ENCODE peak calls at places on chromosomes 12 and 14, in four cellular contexts. K is mammary epithelial cell, R is fibroblast of lung, H is right lobe of liver. L is an unnamed sample.

GRCh38 chr14:67166450-67166853 is 22.8 kb upstream of the GARIN2 start:
- DNase-seq in K (peak; percentile 21), R (peak; percentile 70), H (no peak), L (no peak)

GRCh38 chr12:122126342-122126635 is 47.7 kb downstream of the IL31 start:
- DNase-seq in K (no peak), R (no peak), H (no peak), L (no peak)

GRCh38 chr12:94762259-94762942 is 112.0 kb upstream of the TMCC3 start:
- DNase-seq in K (peak; percentile 59), R (no peak), H (no peak), L (no peak)

GRCh38 chr14:35927727-35928126 is 101.6 kb downstream of the BRMS1L start:
- DNase-seq in K (peak; percentile 73), R (no peak), H (no peak), L (no peak)

GRCh38 chr12:125453751-125454150 is 388.5 kb downstream of the AACS start:
- DNase-seq in K (no peak), R (no peak), H (no peak), L (no peak)

GRCh38 chr14:59362533-59362932 is 102.6 kb downstream of the GPR135 start:
- DNase-seq in K (peak; percentile 68), R (no peak), H (no peak), L (no peak)

GRCh38 chr14:104136472-104137296 is 1.7 kb upstream of the KIF26A start:
- DNase-seq in K (no peak), R (no peak), H (peak; percentile 23), L (peak; percentile 90)

GRCh38 chr12:27274706-27275105 is 30.6 kb downstream of the STK38L start:
- DNase-seq in K (no peak), R (no peak), H (no peak), L (no peak)

GRCh38 chr14:53882684-53883083 is 73.9 kb downstream of the BMP4 start:
- DNase-seq in K (no peak), R (no peak), H (no peak), L (no peak)

GRCh38 chr12:69284131-69284530 is 44.8 kb downstream of the CPSF6 start:
- DNase-seq in K (peak; percentile 60), R (peak; percentile 77), H (peak; percentile 86), L (peak; percentile 25)

DNA sequence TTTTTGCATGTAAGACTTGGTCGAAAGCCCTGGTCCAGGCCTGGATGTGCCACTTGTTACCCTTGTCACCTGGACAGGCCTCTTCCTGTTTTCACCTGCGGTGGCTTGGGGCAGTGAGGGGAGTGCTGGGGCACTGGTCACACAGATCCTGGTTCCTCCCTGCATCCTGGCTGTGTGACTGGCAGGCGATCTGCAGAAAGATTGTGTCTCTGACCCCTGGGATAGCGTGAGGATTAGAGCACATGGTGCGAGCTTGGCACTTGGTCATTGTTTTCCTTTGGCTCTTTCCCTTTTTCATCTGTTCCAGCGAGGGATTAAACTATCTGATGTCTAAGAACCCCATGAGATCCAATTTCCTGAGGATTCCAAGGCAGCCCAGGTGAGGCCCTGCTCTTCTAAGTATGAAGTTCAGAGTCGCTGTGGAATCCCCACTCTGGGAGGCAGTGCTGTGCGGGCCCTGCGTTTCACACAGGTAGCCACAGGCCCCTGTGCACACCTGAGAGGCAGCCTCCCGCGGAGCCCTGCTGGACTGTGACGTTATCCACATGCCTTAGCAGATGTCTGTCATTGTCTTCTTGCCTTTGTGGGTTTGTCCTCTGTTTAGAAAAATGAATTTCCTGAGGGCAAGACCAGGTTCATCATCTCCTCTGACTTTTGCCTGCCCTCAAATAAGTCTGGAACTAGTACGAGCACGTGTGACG is 288.4 kb downstream of the CACNA1C start:
- DNase-seq in K (peak; percentile 8), R (no peak), H (no peak), L (no peak)
- H3K4me1 ChIP-seq in K (peaks cover 47% of the 10 kb centered on the region), R (peaks cover 31% of the 10 kb centered on the region), H (no peaks in the 10 kb centered on the region), L (peaks cover 61% of the 10 kb centered on the region)

GRCh38 chr14:91870890-91871289 is 3.6 kb upstream of the TC2N start:
- DNase-seq in K (no peak), R (no peak), H (no peak), L (no peak)

GRCh38 chr14:91872517-91873470 is 5.5 kb upstream of the TC2N start:
- DNase-seq in K (peak; percentile 13), R (peak; percentile 93), H (peak; percentile 79), L (no peak)

GRCh38 chr14:91870001-91870400 is 2.7 kb upstream of the TC2N start:
- DNase-seq in K (peak; percentile 22), R (no peak), H (no peak), L (no peak)

GRCh38 chr14:91873476-91874265 is 6.3 kb upstream of the TC2N start:
- DNase-seq in K (peak; percentile 74), R (peak; percentile 36), H (no peak), L (no peak)

GRCh38 chr14:91872011-91872476 is 4.7 kb upstream of the TC2N start:
- DNase-seq in K (no peak), R (peak; percentile 29), H (peak; percentile 62), L (no peak)
- H3K4me1 ChIP-seq in K (peaks cover 8% of the 10 kb centered on the region), R (peaks cover 3% of the 10 kb centered on the region), H (peaks cover 10% of the 10 kb centered on the region), L (peaks cover 3% of the 10 kb centered on the region)

GRCh38 chr12:65308001-65308400 is 29.5 kb downstream of the MSRB3 start:
- DNase-seq in K (no peak), R (peak; percentile 17), H (no peak), L (no peak)

GRCh38 chr12:65308601-65309071 is 30.2 kb downstream of the MSRB3 start:
- DNase-seq in K (peak; percentile 24), R (peak; percentile 44), H (no peak), L (no peak)

GRCh38 chr12:65305346-65305950 is 27.0 kb downstream of the MSRB3 start:
- DNase-seq in K (no peak), R (peak; percentile 47), H (no peak), L (no peak)

GRCh38 chr12:65306229-65306602 is 27.7 kb downstream of the MSRB3 start:
- DNase-seq in K (peak; percentile 31), R (no peak), H (no peak), L (no peak)

GRCh38 chr12:65306603-65307501 is 28.4 kb downstream of the MSRB3 start:
- DNase-seq in K (peak; percentile 76), R (peak; percentile 70), H (no peak), L (no peak)
- H3K4me1 ChIP-seq in K (peaks cover 29% of the 10 kb centered on the region), R (peaks cover 14% of the 10 kb centered on the region), H (no peaks in the 10 kb centered on the region), L (peaks cover 39% of the 10 kb centered on the region)

DNA sequence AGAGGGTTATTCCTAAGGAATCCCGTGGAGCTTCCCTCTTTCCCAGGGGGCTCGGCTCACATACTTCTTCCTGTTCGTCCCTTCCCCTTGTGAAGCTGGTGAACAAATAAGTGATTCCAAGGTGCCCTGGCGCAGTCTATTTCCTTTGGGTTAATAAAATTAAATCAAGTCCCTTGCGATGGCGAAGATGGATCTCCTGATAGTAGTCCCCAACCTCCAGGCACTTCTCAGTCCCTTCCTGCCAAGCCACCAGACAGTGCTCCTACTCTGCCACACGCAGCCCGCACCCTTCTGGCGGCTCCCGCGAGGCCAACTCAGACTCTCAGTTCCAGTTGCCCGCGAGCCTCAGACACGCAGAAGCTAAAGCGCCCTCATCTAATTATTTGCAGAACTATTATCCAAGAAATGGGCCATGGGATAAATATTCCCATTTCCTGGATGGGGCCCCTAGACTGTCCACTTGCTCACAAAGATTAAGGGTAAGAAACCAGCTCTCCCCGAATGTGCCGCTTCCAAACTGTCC is 2.4 kb upstream of the SIX6 start:
- DNase-seq in K (no peak), R (no peak), H (no peak), L (no peak)
- H3K4me1 ChIP-seq in K (no peaks in the 10 kb centered on the region), R (no peaks in the 10 kb centered on the region), H (no peaks in the 10 kb centered on the region), L (no peaks in the 10 kb centered on the region)

DNA sequence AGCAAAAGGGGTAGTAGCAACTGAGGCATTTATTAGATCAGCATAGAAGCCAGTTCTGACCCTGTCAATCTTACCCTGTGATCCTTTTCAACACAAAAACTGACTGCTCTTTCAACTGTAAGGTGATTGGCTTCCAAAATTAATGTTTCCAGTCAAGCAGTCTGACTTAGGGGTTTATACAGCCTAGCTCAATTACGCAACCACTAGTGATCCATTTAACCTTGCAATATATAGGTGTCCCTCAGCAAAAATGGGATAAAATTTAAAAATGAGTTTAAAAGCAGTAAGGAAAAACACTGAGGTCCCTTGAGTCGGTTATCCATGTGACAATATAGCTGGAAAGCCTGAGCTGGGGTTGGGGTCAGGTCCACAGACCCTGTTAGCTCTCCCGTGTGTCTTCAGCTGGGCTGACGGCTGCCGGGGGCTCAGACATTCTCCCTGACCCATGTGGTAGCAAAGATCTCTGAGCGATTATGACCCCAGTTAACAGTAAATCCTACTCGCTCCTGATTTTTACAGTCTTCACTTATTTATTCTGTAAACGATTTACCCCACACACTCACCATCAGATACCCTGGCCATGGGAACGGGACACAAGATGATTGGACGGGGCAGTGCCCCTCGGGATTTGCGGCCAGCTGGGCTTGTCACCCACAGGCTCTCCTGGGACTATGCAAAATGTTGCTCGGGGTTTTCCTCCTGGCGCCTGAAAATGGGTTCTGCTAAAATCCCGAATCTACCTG is 16.6 kb downstream of the ADGRD1 start:
- DNase-seq in K (no peak), R (no peak), H (no peak), L (no peak)
- H3K4me1 ChIP-seq in K (no peaks in the 10 kb centered on the region), R (no peaks in the 10 kb centered on the region), H (peaks cover 11% of the 10 kb centered on the region), L (no peaks in the 10 kb centered on the region)

GRCh38 chr12:10672231-10672868 is 1.5 kb downstream of the STYK1 start:
- DNase-seq in K (no peak), R (no peak), H (no peak), L (no peak)

GRCh38 chr12:10668526-10668925 is 5.3 kb downstream of the STYK1 start:
- DNase-seq in K (no peak), R (no peak), H (no peak), L (no peak)

GRCh38 chr12:10673660-10674384 is at the start of gene STYK1:
- DNase-seq in K (peak; percentile 87), R (peak; percentile 29), H (peak; percentile 42), L (peak; percentile 91)

GRCh38 chr12:10667581-10667980 is 6.3 kb downstream of the STYK1 start:
- DNase-seq in K (no peak), R (no peak), H (no peak), L (no peak)

DNA sequence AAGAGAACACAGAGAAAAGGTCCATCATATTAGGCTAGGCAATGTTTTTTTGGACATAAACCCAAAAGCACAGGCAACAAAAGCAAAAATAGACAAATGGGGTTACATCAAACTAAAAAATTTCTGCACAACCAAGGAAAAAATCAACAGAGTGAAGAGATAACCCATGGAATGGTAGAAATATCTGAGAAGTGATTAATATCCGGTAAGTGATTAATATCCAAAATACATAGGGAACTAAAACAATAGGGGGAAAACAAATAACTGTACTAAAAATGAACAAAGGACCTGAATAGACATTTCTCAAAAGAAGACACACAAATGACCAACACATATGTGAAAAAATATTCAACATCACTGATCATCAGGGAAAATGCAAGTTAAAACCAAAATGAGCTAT is 4.3 kb downstream of the STYK1 start:
- DNase-seq in K (no peak), R (no peak), H (no peak), L (no peak)
- H3K4me1 ChIP-seq in K (peaks cover 4% of the 10 kb centered on the region), R (no peaks in the 10 kb centered on the region), H (no peaks in the 10 kb centered on the region), L (peaks cover 8% of the 10 kb centered on the region)

GRCh38 chr14:101116486-101117130 is 213.1 kb upstream of the RTL1 start:
- DNase-seq in K (no peak), R (no peak), H (no peak), L (peak; percentile 65)
- H3K4me1 ChIP-seq in K (no peaks in the 10 kb centered on the region), R (no peaks in the 10 kb centered on the region), H (no peaks in the 10 kb centered on the region), L (peaks cover 6% of the 10 kb centered on the region)

L was measured in osteoblast.